ENCODE peak calls at places on chromosomes 12 and 14, in ten cellular contexts. One of them, this sample, is unnamed.
A peak's percentile ranks its signal among the peaks of the same experiment; 100 is the strongest.

GRCh38 chr14:41476526-41476925 is 130.2 kb upstream of the LRFN5 start:
- DNase-seq in tibial nerve: no peak
- DNase-seq in esophagus muscularis mucosa: no peak
- DNase-seq in transverse colon: no peak
- DNase-seq in K562: no peak
- DNase-seq in suprapubic skin: no peak
- DNase-seq in A549: no peak
- DNase-seq in HepG2: no peak
- DNase-seq in stomach: no peak
- DNase-seq in ovary: no peak
- DNase-seq in this sample: no peak

GRCh38 chr14:68757618-68758081 is 35.2 kb downstream of the ZFP36L1 start:
- DNase-seq in K562: peak; percentile 37
- DNase-seq in esophagus muscularis mucosa: no peak
- DNase-seq in HepG2: peak; percentile 39
- DNase-seq in transverse colon: no peak
- DNase-seq in tibial nerve: peak; percentile 42
- DNase-seq in suprapubic skin: no peak
- DNase-seq in A549: no peak
- DNase-seq in ovary: peak; percentile 21
- DNase-seq in stomach: no peak
- DNase-seq in this sample: peak; percentile 75

GRCh38 chr12:481422-481821 is 21.7 kb downstream of the B4GALNT3 start:
- DNase-seq in esophagus muscularis mucosa: no peak
- DNase-seq in ovary: peak; percentile 56
- DNase-seq in HepG2: peak; percentile 24
- DNase-seq in transverse colon: no peak
- DNase-seq in stomach: peak; percentile 51
- DNase-seq in K562: no peak
- DNase-seq in A549: no peak
- DNase-seq in suprapubic skin: peak; percentile 38
- DNase-seq in tibial nerve: no peak
- DNase-seq in this sample: peak; percentile 65

GRCh38 chr14:58395815-58396626 is at the start of gene TOMM20L:
- DNase-seq in transverse colon: peak; percentile 80
- DNase-seq in suprapubic skin: peak; percentile 85
- DNase-seq in A549: peak; percentile 65
- DNase-seq in esophagus muscularis mucosa: peak; percentile 92
- DNase-seq in K562: peak; percentile 59
- DNase-seq in HepG2: peak; percentile 72
- DNase-seq in ovary: peak; percentile 84
- DNase-seq in tibial nerve: peak; percentile 29
- DNase-seq in stomach: peak; percentile 79
- DNase-seq in this sample: peak; percentile 77

GRCh38 chr12:50102186-50102585 is 1.6 kb upstream of the GPD1 start:
- DNase-seq in K562: no peak
- DNase-seq in HepG2: no peak
- DNase-seq in stomach: no peak
- DNase-seq in A549: no peak
- DNase-seq in ovary: no peak
- DNase-seq in esophagus muscularis mucosa: no peak
- DNase-seq in suprapubic skin: no peak
- DNase-seq in transverse colon: no peak
- DNase-seq in tibial nerve: no peak
- DNase-seq in this sample: no peak

GRCh38 chr14:61280092-61280525 is 1.0 kb downstream of the TMEM30B start:
- DNase-seq in transverse colon: peak; percentile 30
- DNase-seq in HepG2: no peak
- DNase-seq in K562: no peak
- DNase-seq in A549: no peak
- DNase-seq in suprapubic skin: no peak
- DNase-seq in ovary: no peak
- DNase-seq in esophagus muscularis mucosa: peak; percentile 64
- DNase-seq in stomach: peak; percentile 45
- DNase-seq in tibial nerve: no peak
- DNase-seq in this sample: no peak

GRCh38 chr12:117966511-117966910 is 2.3 kb downstream of the KSR2 start:
- DNase-seq in tibial nerve: no peak
- DNase-seq in stomach: no peak
- DNase-seq in A549: no peak
- DNase-seq in HepG2: no peak
- DNase-seq in K562: no peak
- DNase-seq in esophagus muscularis mucosa: no peak
- DNase-seq in ovary: no peak
- DNase-seq in transverse colon: no peak
- DNase-seq in suprapubic skin: no peak
- DNase-seq in this sample: no peak

GRCh38 chr14:36556811-36557433 is 25.5 kb downstream of the NKX2-8 start:
- DNase-seq in HepG2: peak; percentile 45
- DNase-seq in stomach: no peak
- DNase-seq in transverse colon: no peak
- DNase-seq in suprapubic skin: no peak
- DNase-seq in esophagus muscularis mucosa: no peak
- DNase-seq in ovary: no peak
- DNase-seq in K562: peak; percentile 36
- DNase-seq in A549: peak; percentile 50
- DNase-seq in tibial nerve: peak; percentile 16
- DNase-seq in this sample: no peak

GRCh38 chr14:21771671-21772070 is 98.1 kb upstream of the OR4E1 start:
- DNase-seq in HepG2: no peak
- DNase-seq in esophagus muscularis mucosa: no peak
- DNase-seq in transverse colon: no peak
- DNase-seq in tibial nerve: no peak
- DNase-seq in stomach: no peak
- DNase-seq in suprapubic skin: no peak
- DNase-seq in A549: no peak
- DNase-seq in K562: no peak
- DNase-seq in ovary: no peak
- DNase-seq in this sample: no peak

GRCh38 chr14:61569783-61570182 is 125.5 kb upstream of the HIF1A start:
- DNase-seq in HepG2: peak; percentile 60
- DNase-seq in stomach: peak; percentile 59
- DNase-seq in ovary: no peak
- DNase-seq in suprapubic skin: no peak
- DNase-seq in esophagus muscularis mucosa: no peak
- DNase-seq in transverse colon: no peak
- DNase-seq in K562: no peak
- DNase-seq in A549: no peak
- DNase-seq in tibial nerve: peak; percentile 47
- DNase-seq in this sample: peak; percentile 76

GRCh38 chr12:104494137-104494815 is 37.5 kb downstream of the CHST11 start:
- DNase-seq in stomach: no peak
- DNase-seq in suprapubic skin: no peak
- DNase-seq in tibial nerve: no peak
- DNase-seq in esophagus muscularis mucosa: no peak
- DNase-seq in HepG2: no peak
- DNase-seq in transverse colon: no peak
- DNase-seq in K562: peak; percentile 50
- DNase-seq in A549: no peak
- DNase-seq in ovary: peak; percentile 48
- DNase-seq in this sample: no peak

GRCh38 chr12:124506145-124506831 is 61.1 kb downstream of the NCOR2 start:
- DNase-seq in tibial nerve: peak; percentile 84
- DNase-seq in stomach: peak; percentile 74
- DNase-seq in transverse colon: peak; percentile 77
- DNase-seq in A549: no peak
- DNase-seq in HepG2: no peak
- DNase-seq in esophagus muscularis mucosa: no peak
- DNase-seq in ovary: peak; percentile 96
- DNase-seq in K562: peak; percentile 38
- DNase-seq in suprapubic skin: peak; percentile 95
- DNase-seq in this sample: peak; percentile 93

GRCh38 chr12:110458756-110459155 is 8.6 kb upstream of the ARPC3 start:
- DNase-seq in tibial nerve: no peak
- DNase-seq in HepG2: no peak
- DNase-seq in ovary: no peak
- DNase-seq in A549: no peak
- DNase-seq in suprapubic skin: peak; percentile 50
- DNase-seq in transverse colon: no peak
- DNase-seq in stomach: no peak
- DNase-seq in K562: no peak
- DNase-seq in esophagus muscularis mucosa: no peak
- DNase-seq in this sample: no peak

GRCh38 chr12:88235183-88235833 is 93.2 kb downstream of the TMTC3 start:
- DNase-seq in ovary: no peak
- DNase-seq in transverse colon: no peak
- DNase-seq in A549: no peak
- DNase-seq in suprapubic skin: no peak
- DNase-seq in stomach: no peak
- DNase-seq in tibial nerve: no peak
- DNase-seq in K562: no peak
- DNase-seq in esophagus muscularis mucosa: no peak
- DNase-seq in HepG2: no peak
- DNase-seq in this sample: no peak

GRCh38 chr12:78490841-78491240 is 373.7 kb upstream of the SYT1 start:
- DNase-seq in esophagus muscularis mucosa: no peak
- DNase-seq in tibial nerve: no peak
- DNase-seq in suprapubic skin: no peak
- DNase-seq in A549: no peak
- DNase-seq in transverse colon: no peak
- DNase-seq in HepG2: no peak
- DNase-seq in stomach: no peak
- DNase-seq in ovary: no peak
- DNase-seq in K562: no peak
- DNase-seq in this sample: no peak

GRCh38 chr14:59454131-59454530 is 11.0 kb downstream of the GPR135 start:
- DNase-seq in HepG2: no peak
- DNase-seq in A549: no peak
- DNase-seq in transverse colon: no peak
- DNase-seq in stomach: no peak
- DNase-seq in K562: no peak
- DNase-seq in suprapubic skin: no peak
- DNase-seq in esophagus muscularis mucosa: no peak
- DNase-seq in tibial nerve: no peak
- DNase-seq in ovary: no peak
- DNase-seq in this sample: no peak

GRCh38 chr12:2561367-2561766 is 233.4 kb upstream of the FKBP4 start:
- DNase-seq in transverse colon: no peak
- DNase-seq in A549: no peak
- DNase-seq in tibial nerve: no peak
- DNase-seq in ovary: no peak
- DNase-seq in stomach: no peak
- DNase-seq in esophagus muscularis mucosa: no peak
- DNase-seq in K562: no peak
- DNase-seq in HepG2: no peak
- DNase-seq in suprapubic skin: no peak
- DNase-seq in this sample: no peak

GRCh38 chr12:49033611-49034286 is 15.2 kb upstream of the PRKAG1 start:
- DNase-seq in ovary: peak; percentile 74
- DNase-seq in A549: no peak
- DNase-seq in HepG2: no peak
- DNase-seq in K562: no peak
- DNase-seq in esophagus muscularis mucosa: no peak
- DNase-seq in suprapubic skin: no peak
- DNase-seq in stomach: no peak
- DNase-seq in tibial nerve: no peak
- DNase-seq in transverse colon: no peak
- DNase-seq in this sample: no peak

GRCh38 chr12:49034287-49034622 is 15.7 kb upstream of the PRKAG1 start:
- DNase-seq in stomach: no peak
- DNase-seq in tibial nerve: no peak
- DNase-seq in transverse colon: no peak
- DNase-seq in HepG2: no peak
- DNase-seq in A549: no peak
- DNase-seq in K562: no peak
- DNase-seq in ovary: no peak
- DNase-seq in esophagus muscularis mucosa: no peak
- DNase-seq in suprapubic skin: no peak
- DNase-seq in this sample: no peak

GRCh38 chr12:49031573-49032161 is 13.1 kb upstream of the PRKAG1 start:
- DNase-seq in ovary: no peak
- DNase-seq in tibial nerve: no peak
- DNase-seq in A549: no peak
- DNase-seq in suprapubic skin: peak; percentile 52
- DNase-seq in HepG2: no peak
- DNase-seq in esophagus muscularis mucosa: no peak
- DNase-seq in transverse colon: no peak
- DNase-seq in stomach: no peak
- DNase-seq in K562: no peak
- DNase-seq in this sample: no peak

GRCh38 chr12:49032276-49032675 is 13.7 kb upstream of the PRKAG1 start:
- DNase-seq in esophagus muscularis mucosa: no peak
- DNase-seq in ovary: no peak
- DNase-seq in A549: no peak
- DNase-seq in transverse colon: no peak
- DNase-seq in K562: no peak
- DNase-seq in HepG2: no peak
- DNase-seq in stomach: no peak
- DNase-seq in tibial nerve: no peak
- DNase-seq in suprapubic skin: peak; percentile 56
- DNase-seq in this sample: no peak

GRCh38 chr12:49032679-49033447 is 14.3 kb upstream of the PRKAG1 start:
- DNase-seq in ovary: no peak
- DNase-seq in esophagus muscularis mucosa: no peak
- DNase-seq in transverse colon: no peak
- DNase-seq in K562: no peak
- DNase-seq in HepG2: no peak
- DNase-seq in tibial nerve: no peak
- DNase-seq in stomach: no peak
- DNase-seq in suprapubic skin: peak; percentile 52
- DNase-seq in A549: no peak
- DNase-seq in this sample: no peak
- TF ChIP-seq EP300 in ovary: no peak
- TF ChIP-seq EP300 in esophagus muscularis mucosa: no peak
- TF ChIP-seq EP300 in transverse colon: no peak
- TF ChIP-seq EP300 in K562: no peak
- TF ChIP-seq EP300 in HepG2: no peak
- TF ChIP-seq EP300 in tibial nerve: no peak
- TF ChIP-seq EP300 in stomach: no peak
- TF ChIP-seq EP300 in suprapubic skin: no peak
- TF ChIP-seq EP300 in A549: no peak
- TF ChIP-seq EP300 in this sample: no peak

GRCh38 chr14:51859136-51859535 is 1.3 kb upstream of the GNG2 start:
- DNase-seq in K562: no peak
- DNase-seq in A549: no peak
- DNase-seq in ovary: no peak
- DNase-seq in tibial nerve: no peak
- DNase-seq in suprapubic skin: no peak
- DNase-seq in stomach: no peak
- DNase-seq in esophagus muscularis mucosa: no peak
- DNase-seq in transverse colon: no peak
- DNase-seq in HepG2: no peak
- DNase-seq in this sample: no peak
- TF ChIP-seq POLR2A in K562: no peak
- TF ChIP-seq POLR2A in A549: no peak
- TF ChIP-seq POLR2A in ovary: no peak
- TF ChIP-seq POLR2A in tibial nerve: no peak
- TF ChIP-seq POLR2A in suprapubic skin: no peak
- TF ChIP-seq POLR2A in stomach: no peak
- TF ChIP-seq POLR2A in esophagus muscularis mucosa: no peak
- TF ChIP-seq POLR2A in transverse colon: no peak
- TF ChIP-seq POLR2A in HepG2: no peak
- TF ChIP-seq POLR2A in this sample: no peak

GRCh38 chr14:99155173-99155777 is 116.7 kb downstream of the BCL11B start:
- DNase-seq in K562: no peak
- DNase-seq in tibial nerve: peak; percentile 24
- DNase-seq in suprapubic skin: peak; percentile 78
- DNase-seq in stomach: no peak
- DNase-seq in esophagus muscularis mucosa: no peak
- DNase-seq in A549: no peak
- DNase-seq in ovary: no peak
- DNase-seq in transverse colon: no peak
- DNase-seq in HepG2: no peak
- DNase-seq in this sample: peak; percentile 46
- TF ChIP-seq EP300 in K562: no peak
- TF ChIP-seq EP300 in tibial nerve: no peak
- TF ChIP-seq EP300 in suprapubic skin: no peak
- TF ChIP-seq EP300 in stomach: no peak
- TF ChIP-seq EP300 in esophagus muscularis mucosa: no peak
- TF ChIP-seq EP300 in A549: no peak
- TF ChIP-seq EP300 in ovary: no peak
- TF ChIP-seq EP300 in transverse colon: no peak
- TF ChIP-seq EP300 in HepG2: no peak
- TF ChIP-seq EP300 in this sample: no peak

GRCh38 chr12:65740873-65741600 is 83.2 kb upstream of the HMGA2 start:
- DNase-seq in A549: peak; percentile 82
- DNase-seq in tibial nerve: peak; percentile 71
- DNase-seq in esophagus muscularis mucosa: no peak
- DNase-seq in ovary: peak; percentile 85
- DNase-seq in HepG2: peak; percentile 69
- DNase-seq in K562: peak; percentile 84
- DNase-seq in stomach: peak; percentile 83
- DNase-seq in transverse colon: peak; percentile 85
- DNase-seq in suprapubic skin: no peak
- DNase-seq in this sample: peak; percentile 85
- TF ChIP-seq POLR2A in A549: peak; percentile 68
- TF ChIP-seq POLR2A in tibial nerve: no peak
- TF ChIP-seq POLR2A in esophagus muscularis mucosa: no peak
- TF ChIP-seq POLR2A in ovary: no peak
- TF ChIP-seq POLR2A in HepG2: no peak
- TF ChIP-seq POLR2A in K562: peak; percentile 55
- TF ChIP-seq POLR2A in stomach: no peak
- TF ChIP-seq POLR2A in transverse colon: no peak
- TF ChIP-seq POLR2A in suprapubic skin: no peak
- TF ChIP-seq POLR2A in this sample: no peak